ENCODE peak calls at places on chromosome X, in nine cellular contexts. U is IMR-90, L is fibroblast of lung, W is fibroblast of the aortic adventitia, J is pancreas, C is GM13977, O is astrocyte, H is tibial artery, K is transverse colon. X is an unnamed sample.

GRCh38 chrX:57528670-57529255 is 63.0 kb upstream of the ZXDB start:
- DNase-seq in C (peak; percentile 2), H (no peak), K (no peak), W (peak; percentile 4), L (no peak), U (peak; percentile 1), J (no peak), O (no peak), X (no peak)

GRCh38 chrX:46920235-46920634 is 8.0 kb downstream of the JADE3 start:
- DNase-seq in C (no peak), H (no peak), K (no peak), J (no peak), L (no peak), U (no peak), O (no peak), W (no peak), X (no peak)

GRCh38 chrX:20378291-20378920 is 111.7 kb upstream of the RPS6KA3 start:
- DNase-seq in J (no peak), L (no peak), C (no peak), W (no peak), U (peak; percentile 31), K (peak; percentile 60), O (peak; percentile 47), H (no peak), X (no peak)

GRCh38 chrX:55489315-55490009 is at the start of gene USP51:
- DNase-seq in W (peak; percentile 68), H (peak; percentile 45), K (peak; percentile 34), O (no peak), C (peak; percentile 41), L (peak; percentile 59), U (peak; percentile 51), J (peak; percentile 43), X (peak; percentile 32)

GRCh38 chrX:66489339-66489738 is 149.5 kb downstream of the EDA2R start:
- DNase-seq in C (no peak), O (no peak), L (no peak), W (no peak), H (no peak), J (no peak), U (no peak), K (no peak), X (no peak)

GRCh38 chrX:72060196-72060974 is 71.3 kb downstream of the RTL5 start:
- DNase-seq in U (peak; percentile 5), K (no peak), J (no peak), L (no peak), H (peak; percentile 42), C (no peak), W (no peak), O (no peak), X (no peak)

GRCh38 chrX:6026980-6027379 is 201.7 kb downstream of the NLGN4X start:
- DNase-seq in O (no peak), L (no peak), W (no peak), C (no peak), J (no peak), H (no peak), U (no peak), K (no peak), X (no peak)

GRCh38 chrX:40262641-40263560 is 165.1 kb upstream of the BCOR start:
- DNase-seq in U (peak; percentile 41), H (no peak), J (no peak), W (peak; percentile 75), K (no peak), L (peak; percentile 60), O (peak; percentile 51), C (no peak), X (no peak)

GRCh38 chrX:56066016-56066415 is 166.1 kb upstream of the KLF8 start:
- DNase-seq in W (no peak), U (no peak), O (no peak), C (no peak), K (no peak), L (no peak), H (no peak), J (no peak), X (no peak)

GRCh38 chrX:30865020-30865419 is 24.0 kb downstream of the TAB3 start:
- DNase-seq in H (no peak), C (no peak), L (no peak), K (no peak), W (no peak), O (no peak), J (no peak), U (no peak), X (no peak)

GRCh38 chrX:24870143-24870542 is 145.6 kb downstream of the ARX start:
- DNase-seq in K (no peak), U (peak; percentile 67), O (peak; percentile 75), L (peak; percentile 22), C (no peak), H (no peak), W (peak; percentile 21), J (no peak), X (no peak)

GRCh38 chrX:140508958-140509357 is 4.1 kb upstream of the SOX3 start:
- DNase-seq in O (no peak), W (no peak), K (no peak), C (no peak), L (no peak), U (no peak), J (no peak), H (no peak), X (no peak)

GRCh38 chrX:148555101-148555500 is 54.7 kb downstream of the AFF2 start:
- DNase-seq in K (no peak), L (no peak), O (no peak), C (no peak), H (no peak), W (no peak), J (no peak), U (no peak), X (no peak)

GRCh38 chrX:148556498-148556897 is 56.1 kb downstream of the AFF2 start:
- DNase-seq in O (no peak), U (no peak), H (no peak), W (no peak), J (no peak), L (no peak), K (no peak), C (no peak), X (no peak)

GRCh38 chrX:148552775-148553174 is 52.4 kb downstream of the AFF2 start:
- DNase-seq in C (peak; percentile 3), W (no peak), L (no peak), U (no peak), H (no peak), J (no peak), O (no peak), K (no peak), X (no peak)
- TF ChIP-seq CTCF in C (no peak), W (peak; percentile 45), L (peak; percentile 25), U (peak; percentile 6), H (no peak), J (no peak), O (peak; percentile 17), K (no peak), X (no peak)

DNA sequence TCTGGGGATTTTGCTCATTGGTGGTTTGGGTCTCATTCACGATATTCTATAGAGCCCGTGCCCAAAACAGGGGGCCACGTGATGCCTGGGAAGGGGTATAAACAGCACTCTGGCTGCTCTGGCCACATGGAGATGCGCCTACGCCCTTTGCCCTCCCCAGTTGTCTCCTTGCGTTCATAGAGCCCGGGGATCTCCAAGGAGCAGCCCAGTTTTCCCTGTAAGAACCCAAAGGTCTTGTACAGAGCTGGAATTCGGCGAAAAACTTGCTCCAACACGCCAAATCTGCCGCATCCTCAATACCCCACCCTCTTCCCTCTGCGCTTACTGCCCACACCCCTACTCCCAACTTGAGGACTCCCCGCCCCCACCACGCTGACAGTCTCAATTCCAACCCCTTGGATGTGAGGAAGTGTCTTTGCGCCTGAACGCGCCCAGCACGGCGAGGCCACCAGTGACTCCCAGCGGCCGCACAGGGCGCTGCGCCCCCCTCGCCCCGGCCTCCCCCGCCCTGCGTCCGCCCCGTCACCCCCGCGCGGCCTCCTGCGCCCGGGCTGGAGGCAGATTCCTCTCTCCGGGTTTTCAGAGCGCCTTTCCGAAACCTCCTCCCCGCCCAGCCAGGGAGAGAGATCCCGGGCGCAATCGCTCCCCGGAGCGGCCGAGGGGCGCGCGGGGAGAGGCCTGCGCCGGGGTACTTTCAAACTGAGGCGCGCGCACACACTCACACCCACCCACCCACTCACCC is at the start of gene NHS:
- DNase-seq in C (peak; percentile 29), K (peak; percentile 75), W (peak; percentile 72), J (no peak), U (peak; percentile 63), H (peak; percentile 63), L (peak; percentile 78), O (peak; percentile 59), X (no peak)
- TF ChIP-seq CTCF in C (no peak), K (peak; percentile 56), W (peak; percentile 47), J (no peak), U (peak; percentile 36), H (peak; percentile 41), L (peak; percentile 43), O (no peak), X (no peak)

DNA sequence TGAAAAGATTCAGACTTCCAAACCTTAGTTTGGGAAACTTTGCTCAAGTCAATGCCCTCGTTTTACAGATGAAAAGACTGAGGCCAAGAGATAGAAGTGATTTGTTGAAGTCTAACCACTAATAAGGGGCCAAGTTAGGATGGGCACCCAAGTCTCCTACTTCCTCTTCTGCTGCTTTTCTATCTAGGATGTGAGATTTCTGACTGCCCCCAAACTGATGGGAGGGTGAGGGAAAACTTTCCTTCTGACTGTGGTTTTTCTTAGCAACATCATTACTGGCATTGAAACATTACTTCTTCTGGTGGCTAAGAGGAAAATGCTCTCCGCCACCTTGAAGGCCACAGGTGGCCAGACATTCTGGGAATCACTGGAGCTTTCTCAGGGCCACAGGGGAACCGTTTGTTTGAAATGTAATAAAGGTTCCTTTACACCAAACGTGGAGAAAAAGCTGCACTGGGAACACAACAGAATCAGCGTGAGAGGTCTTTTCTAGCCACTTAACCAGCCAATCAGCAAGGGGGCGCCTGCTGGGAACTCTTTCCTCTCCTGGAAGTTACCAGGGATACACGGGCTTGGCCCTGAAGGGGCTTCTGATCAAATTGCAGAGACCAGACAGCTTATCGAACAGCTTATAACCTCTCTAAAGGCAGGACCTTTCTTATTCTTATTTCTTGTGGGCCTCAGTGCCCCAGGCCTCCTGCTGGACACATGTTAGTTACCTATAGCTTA is 115.9 kb upstream of the TEX13D start:
- DNase-seq in H (no peak), W (no peak), J (no peak), K (no peak), L (no peak), U (no peak), C (no peak), O (no peak), X (no peak)
- TF ChIP-seq CTCF in H (no peak), W (no peak), J (no peak), K (no peak), L (no peak), U (no peak), C (no peak), O (no peak), X (no peak)

DNA sequence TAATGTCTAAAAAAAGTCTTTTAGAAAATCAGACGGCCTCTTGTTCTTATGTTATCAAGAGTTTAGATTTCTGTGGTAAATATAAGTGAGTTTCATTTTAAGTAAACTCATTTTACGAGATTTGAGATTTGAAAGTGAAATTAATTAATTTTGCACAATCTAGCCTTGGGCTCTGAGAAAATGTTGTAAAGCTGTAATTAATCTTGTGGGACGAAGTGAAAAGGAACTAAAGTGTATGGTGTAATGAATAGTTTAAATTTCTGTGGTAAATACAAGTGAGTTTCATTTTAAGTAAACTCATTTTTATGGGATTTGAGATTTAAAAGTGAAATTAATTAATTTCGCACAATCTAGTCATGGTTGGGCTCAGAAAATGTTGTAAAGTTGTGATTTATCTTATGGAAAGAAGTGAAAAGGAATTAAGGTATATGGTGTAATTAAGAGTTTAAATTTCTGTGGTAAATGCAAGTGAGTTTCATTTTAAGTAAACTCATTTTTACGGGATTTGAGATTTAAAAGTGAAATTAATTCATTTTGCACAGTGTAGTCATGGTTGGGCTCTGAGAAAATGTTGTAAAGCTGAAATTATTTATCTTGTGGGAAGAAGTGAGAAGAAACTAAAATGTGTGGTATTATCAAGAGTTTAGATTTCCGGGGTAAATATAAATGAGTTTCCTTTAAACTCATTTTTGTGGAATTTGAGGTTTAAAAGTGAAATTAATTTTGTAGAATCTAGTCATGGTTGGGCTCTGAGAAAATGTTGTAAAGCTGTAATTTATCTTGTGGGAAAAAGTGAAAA is 1.6 kb downstream of the SCML1 start:
- DNase-seq in O (peak; percentile 35), L (peak; percentile 6), K (no peak), U (no peak), C (no peak), H (no peak), W (peak; percentile 7), J (no peak), X (no peak)
- TF ChIP-seq CTCF in O (no peak), L (no peak), K (no peak), U (no peak), C (no peak), H (no peak), W (no peak), J (no peak), X (no peak)

X was measured in CD8-positive, alpha-beta T cell.